ENCODE peak calls at places on chromosomes 12 and 14, in six cellular contexts. G is sigmoid colon, C is H1, K is stomach, J is esophagus muscularis mucosa, D is upper lobe of left lung. H is an unnamed sample.

GRCh38 chr12:86613306-86613705 is 357.1 kb upstream of the MGAT4C start:
- DNase-seq in K (no peak), C (no peak), J (no peak), G (no peak), D (no peak), H (no peak)

GRCh38 chr12:55057466-55057865 is 37.7 kb downstream of the NEUROD4 start:
- DNase-seq in G (no peak), J (no peak), K (no peak), D (no peak), C (no peak), H (no peak)

GRCh38 chr12:19451196-19451595 is 11.9 kb downstream of the AEBP2 start:
- DNase-seq in D (no peak), G (no peak), C (no peak), J (no peak), K (no peak), H (no peak)

GRCh38 chr12:100391856-100392255 is 35.0 kb downstream of the SLC17A8 start:
- DNase-seq in J (no peak), D (no peak), C (no peak), K (peak; percentile 31), G (no peak), H (peak; percentile 42)

GRCh38 chr12:62750941-62751843 is 183.8 kb downstream of the PPM1H start:
- DNase-seq in J (no peak), D (no peak), K (no peak), C (no peak), G (no peak), H (no peak)

GRCh38 chr12:7079826-7080125 is 12.5 kb downstream of the C1R start:
- DNase-seq in K (no peak), J (no peak), G (no peak), C (no peak), D (no peak), H (no peak)

GRCh38 chr12:67077617-67078016 is 191.5 kb upstream of the CAND1 start:
- DNase-seq in C (no peak), K (no peak), J (no peak), G (no peak), D (no peak), H (no peak)

GRCh38 chr12:92034858-92035401 is 110.7 kb downstream of the BTG1 start:
- DNase-seq in G (peak; percentile 79), K (peak; percentile 59), D (peak; percentile 73), J (peak; percentile 93), C (no peak), H (peak; percentile 73)

GRCh38 chr12:106147956-106148355 is 9.2 kb upstream of the NUAK1 start:
- DNase-seq in K (peak; percentile 84), J (no peak), G (peak; percentile 88), C (no peak), D (no peak), H (peak; percentile 44)

GRCh38 chr14:80959448-80960006 is 4.1 kb downstream of the TSHR start:
- DNase-seq in C (no peak), G (no peak), K (no peak), J (no peak), D (no peak), H (peak; percentile 46)

GRCh38 chr12:76637807-76638206 is 78.2 kb upstream of the OSBPL8 start:
- DNase-seq in K (no peak), J (no peak), G (no peak), C (no peak), D (no peak), H (no peak)

GRCh38 chr12:64610092-64610659 is at the start of gene RASSF3:
- DNase-seq in J (no peak), D (peak; percentile 84), C (no peak), G (peak; percentile 80), K (peak; percentile 82), H (peak; percentile 85)

GRCh38 chr12:113299619-113300237 is 35.2 kb downstream of the SLC8B1 start:
- DNase-seq in G (peak; percentile 81), J (no peak), D (peak; percentile 93), K (peak; percentile 32), C (peak; percentile 49), H (peak; percentile 30)

GRCh38 chr14:87049886-87050820 is 942.8 kb downstream of the GALC start:
- DNase-seq in C (peak; percentile 19), G (no peak), K (no peak), D (no peak), J (no peak), H (no peak)

GRCh38 chr12:47698055-47698454 is 7.8 kb downstream of the RPAP3 start:
- DNase-seq in J (no peak), G (no peak), C (no peak), K (no peak), D (no peak), H (no peak)

GRCh38 chr14:83849999-83850611 is 1679.8 kb upstream of the FLRT2 start:
- DNase-seq in K (no peak), D (no peak), G (no peak), C (no peak), J (no peak), H (no peak)

GRCh38 chr12:51855586-51856428 is 7.3 kb upstream of the FIGNL2 start:
- DNase-seq in K (no peak), D (no peak), G (no peak), J (no peak), C (no peak), H (no peak)

DNA sequence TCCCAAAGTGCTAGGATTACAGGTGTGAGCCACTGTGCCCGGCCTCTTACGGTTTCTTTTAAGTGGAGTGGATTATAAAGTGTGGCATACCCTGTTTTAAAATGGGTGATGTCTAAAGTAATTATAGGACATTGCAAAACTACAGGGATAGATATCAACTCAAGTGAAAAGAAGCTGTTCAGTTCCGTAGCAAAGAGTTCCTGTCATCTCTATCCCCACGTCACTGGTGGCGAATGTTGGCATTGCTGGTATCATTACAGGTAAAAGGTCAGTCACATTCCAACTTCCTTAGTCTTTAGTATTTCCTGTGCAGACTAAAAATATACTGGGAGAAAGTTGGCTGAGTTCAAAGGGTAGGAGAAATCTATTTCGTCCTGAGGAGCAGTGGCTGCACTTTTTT is 95.6 kb upstream of the SLC38A2 start:
- DNase-seq in K (peak; percentile 43), J (peak; percentile 62), G (no peak), C (no peak), D (no peak), H (peak; percentile 32)
- TF ChIP-seq POLR2AphosphoS5 in K (no peak), J (no peak), G (no peak), C (no peak), D (no peak), H (no peak)

GRCh38 chr12:111448266-111448830 is 42.6 kb downstream of the SH2B3 start:
- DNase-seq in C (no peak), D (no peak), J (peak; percentile 72), K (peak; percentile 16), G (peak; percentile 38), H (no peak)

GRCh38 chr12:111446044-111446581 is 40.4 kb downstream of the SH2B3 start:
- DNase-seq in J (peak; percentile 86), K (peak; percentile 34), D (no peak), G (peak; percentile 75), C (no peak), H (peak; percentile 71)

GRCh38 chr12:111447571-111448265 is 42.0 kb downstream of the SH2B3 start:
- DNase-seq in D (no peak), C (no peak), G (peak; percentile 63), J (peak; percentile 31), K (peak; percentile 19), H (no peak)

GRCh38 chr12:111445311-111446043 is 39.8 kb downstream of the SH2B3 start:
- DNase-seq in J (peak; percentile 83), K (peak; percentile 24), C (no peak), D (no peak), G (peak; percentile 63), H (no peak)

DNA sequence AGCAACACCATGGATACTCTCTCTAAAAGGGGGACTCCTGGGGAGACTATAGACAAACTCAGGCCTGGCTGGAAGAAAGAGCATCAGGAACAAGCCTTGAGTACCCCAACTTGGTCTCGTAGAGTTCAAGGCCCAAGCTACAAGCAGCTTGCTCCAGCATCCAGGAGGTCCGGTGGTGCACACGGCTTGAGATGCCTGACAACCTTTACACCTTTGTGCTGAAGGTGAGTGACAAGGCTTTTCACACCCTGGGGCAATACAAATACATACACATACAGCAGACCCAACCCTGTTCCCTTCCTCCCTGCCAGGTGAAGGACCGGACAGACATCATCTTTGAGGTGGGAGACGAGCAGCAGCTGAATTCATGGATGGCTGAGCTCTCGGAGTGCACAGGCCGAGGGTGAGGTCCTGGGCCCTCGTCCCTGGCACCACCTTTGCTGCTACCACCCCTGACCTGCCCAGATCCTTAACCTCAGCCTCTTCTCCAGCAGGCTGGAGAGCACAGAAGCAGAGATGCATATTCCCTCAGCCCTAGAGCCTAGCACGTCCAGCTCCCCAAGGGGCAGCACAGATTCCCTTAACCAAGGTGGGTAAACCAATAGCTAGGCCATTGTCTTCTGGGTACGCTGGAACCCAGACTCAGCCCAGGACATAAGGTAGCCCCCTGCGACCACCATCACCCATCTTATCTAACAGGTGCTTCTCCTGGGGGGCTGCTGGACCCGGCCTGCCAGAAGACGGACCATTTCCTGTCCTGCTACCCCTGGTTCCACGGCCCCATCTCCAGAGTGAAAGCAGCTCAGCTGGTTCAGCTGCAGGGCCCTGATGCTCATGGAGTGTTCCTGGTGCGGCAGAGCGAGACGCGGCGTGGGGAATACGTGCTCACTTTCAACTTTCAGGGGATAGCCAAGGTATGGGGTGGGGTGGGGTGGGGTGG is 41.2 kb downstream of the SH2B3 start:
- DNase-seq in G (peak; percentile 64), C (no peak), K (peak; percentile 17), J (peak; percentile 82), D (no peak), H (peak; percentile 31)
- TF ChIP-seq POLR2A in G (no peak), C (no peak), K (no peak), J (no peak), D (no peak), H (no peak)

DNA sequence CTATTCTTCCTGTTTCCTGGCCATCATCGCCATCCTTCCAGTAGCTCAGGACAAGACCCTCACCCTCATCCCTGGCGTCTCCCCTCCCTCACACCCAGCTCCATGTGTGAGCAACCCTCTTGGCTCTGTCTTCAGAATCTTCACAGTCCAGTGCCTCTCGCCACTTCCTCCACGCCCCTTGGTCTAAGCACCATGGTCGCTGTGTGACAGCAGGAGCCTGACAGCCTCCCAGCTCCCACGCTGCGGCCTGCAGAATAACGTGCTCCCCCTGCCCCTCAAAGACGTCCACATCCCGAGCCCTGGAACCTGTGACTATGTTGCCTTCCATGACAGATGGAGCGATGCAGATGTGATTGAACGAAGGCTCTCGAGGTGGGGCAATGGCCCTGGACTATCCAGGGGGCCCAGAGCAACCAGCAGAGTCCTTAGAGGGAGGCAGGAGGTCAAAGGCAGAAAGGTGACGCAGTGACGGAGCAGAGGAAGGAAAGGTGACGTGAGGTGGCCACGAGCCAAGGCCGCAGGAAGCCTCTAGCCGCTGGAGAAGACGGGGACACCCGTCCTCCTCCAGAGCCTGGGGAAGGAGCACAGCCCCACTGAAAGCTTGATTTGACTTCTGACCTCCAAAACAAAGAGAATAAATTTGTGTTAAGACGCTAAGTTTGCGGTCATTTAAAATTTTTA is 139.8 kb downstream of the CALM1 start:
- DNase-seq in G (no peak), J (no peak), K (no peak), D (no peak), C (no peak), H (no peak)
- TF ChIP-seq EP300 in G (no peak), J (no peak), K (no peak), D (no peak), C (no peak), H (no peak)

GRCh38 chr12:5615760-5616159 is 183.9 kb downstream of the NTF3 start:
- DNase-seq in J (no peak), C (no peak), K (no peak), D (no peak), G (no peak), H (no peak)

GRCh38 chr12:5614206-5614605 is 182.3 kb downstream of the NTF3 start:
- DNase-seq in J (no peak), C (no peak), K (no peak), D (no peak), G (no peak), H (no peak)

GRCh38 chr12:5616854-5617253 is 184.9 kb downstream of the NTF3 start:
- DNase-seq in C (no peak), J (no peak), G (no peak), K (no peak), D (no peak), H (no peak)

GRCh38 chr12:5612556-5613421 is 180.9 kb downstream of the NTF3 start:
- DNase-seq in C (no peak), K (no peak), D (no peak), G (no peak), J (no peak), H (no peak)
- TF ChIP-seq POLR2AphosphoS5 in C (no peak), K (no peak), D (no peak), G (no peak), J (no peak), H (no peak)

H was measured in transverse colon.